ENCODE peak calls at places on chromosomes 5 and 9, in four cellular contexts. L is HepG2, N is K562, Z is H1. H is an unnamed sample.

GRCh38 chr9:133576591-133577462 is 32.4 kb downstream of the FAM163B start:
- DNase-seq in L (no peak), N (no peak), Z (no peak), H (no peak)

GRCh38 chr9:13628526-13628925 is 349.0 kb upstream of the MPDZ start:
- DNase-seq in L (no peak), N (no peak), Z (no peak), H (no peak)

GRCh38 chr5:126339215-126339805 is 83.9 kb upstream of the GRAMD2B start:
- DNase-seq in L (peak; percentile 61), N (peak; percentile 38), Z (no peak), H (peak; percentile 65)

GRCh38 chr9:530681-531080 is 310.8 kb upstream of the DMRT1 start:
- DNase-seq in L (no peak), N (no peak), Z (no peak), H (no peak)

GRCh38 chr5:87241555-87241954 is 26.1 kb upstream of the RASA1 start:
- DNase-seq in L (no peak), N (no peak), Z (no peak), H (no peak)

GRCh38 chr5:9222054-9222738 is 323.7 kb downstream of the SEMA5A start:
- DNase-seq in L (no peak), N (no peak), Z (peak; percentile 53), H (no peak)

GRCh38 chr5:171646338-171647042 is 139.1 kb upstream of the SMIM23 start:
- DNase-seq in L (no peak), N (no peak), Z (no peak), H (no peak)

GRCh38 chr9:77475641-77476473 is 172.3 kb downstream of the GNA14 start:
- DNase-seq in L (no peak), N (no peak), Z (no peak), H (peak; percentile 33)

GRCh38 chr9:5509573-5509972 is 758 bp upstream of the PDCD1LG2 start:
- DNase-seq in L (no peak), N (no peak), Z (no peak), H (peak; percentile 91)

DNA sequence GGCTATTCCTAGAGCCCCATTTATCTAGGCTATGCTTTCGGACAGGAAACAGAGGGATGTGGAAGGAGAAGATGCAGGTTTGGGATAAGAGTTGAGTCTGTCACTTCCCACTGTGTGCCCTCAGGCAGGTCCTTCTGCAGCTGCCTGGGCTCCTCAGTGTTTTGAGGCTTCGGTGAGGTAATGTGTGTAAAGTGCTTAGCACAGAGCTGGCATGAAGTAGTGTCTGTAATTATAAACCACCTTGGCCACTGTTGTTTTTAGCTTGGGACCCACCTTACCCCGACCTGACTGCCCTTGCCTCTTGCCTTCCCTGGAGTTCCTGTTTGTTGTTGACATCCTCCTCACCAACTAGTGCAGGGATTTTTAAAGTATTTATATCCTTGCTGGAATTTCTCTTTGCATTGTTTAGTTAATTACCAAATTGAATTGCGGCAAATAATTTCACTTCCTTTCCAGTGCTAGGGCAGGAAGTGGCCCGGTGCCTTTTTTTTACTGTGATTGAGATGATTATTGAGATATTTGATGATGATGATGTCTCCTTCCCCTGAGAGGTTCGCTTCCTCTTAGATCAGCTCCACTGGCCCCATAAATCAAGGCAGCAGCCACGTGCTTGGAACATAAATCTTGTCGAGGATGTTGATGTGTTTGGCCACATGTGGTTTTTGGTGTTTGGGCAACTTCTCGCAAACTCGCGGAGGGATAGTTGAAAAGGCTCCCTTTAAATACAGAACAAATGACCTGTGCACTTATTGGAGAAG is 38.2 kb upstream of the DAB2IP start:
- DNase-seq in L (no peak), N (no peak), Z (no peak), H (peak; percentile 21)
- TF ChIP-seq EZH2 in L (no peak), N (no peak), Z (no peak), H (no peak)

DNA sequence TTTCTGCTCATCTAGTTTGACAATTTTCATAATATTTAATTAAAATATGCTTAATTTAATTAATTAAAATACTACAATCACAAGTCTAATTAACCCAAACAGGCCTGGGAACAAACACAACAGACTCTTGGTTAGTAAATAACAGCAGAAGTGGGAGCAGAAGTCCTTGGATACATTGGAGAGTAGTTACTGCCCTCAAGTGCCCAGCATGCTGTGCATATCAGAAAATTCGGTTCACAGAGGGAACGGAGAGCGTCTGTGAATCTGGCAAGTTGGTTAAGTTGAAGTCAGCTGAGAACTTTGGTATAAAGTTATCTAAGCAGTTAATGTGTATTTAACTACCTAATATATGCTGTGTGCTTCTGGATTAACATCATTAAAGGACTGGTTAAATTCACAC is 87.0 kb upstream of the ATG10 start:
- DNase-seq in L (no peak), N (no peak), Z (no peak), H (no peak)
- TF ChIP-seq JUN in L (no peak), N (no peak), Z (no peak), H (no peak)

GRCh38 chr5:125298258-125298657 is 551.8 kb upstream of the ZNF608 start:
- DNase-seq in L (no peak), N (no peak), Z (no peak), H (no peak)

GRCh38 chr5:125293223-125293622 is 546.8 kb upstream of the ZNF608 start:
- DNase-seq in L (no peak), N (no peak), Z (no peak), H (no peak)

GRCh38 chr5:125294844-125295243 is 548.4 kb upstream of the ZNF608 start:
- DNase-seq in L (no peak), N (no peak), Z (no peak), H (no peak)

GRCh38 chr5:125298711-125299379 is 552.4 kb upstream of the ZNF608 start:
- DNase-seq in L (no peak), N (no peak), Z (no peak), H (no peak)

GRCh38 chr5:125295405-125295872 is 549.0 kb upstream of the ZNF608 start:
- DNase-seq in L (no peak), N (no peak), Z (no peak), H (peak; percentile 56)
- TF ChIP-seq MAX in L (no peak), N (no peak), Z (no peak), H (no peak)

GRCh38 chr9:21994996-21995651 is 533 bp downstream of the CDKN2B-AS1 start:
- DNase-seq in L (no peak), N (no peak), Z (peak; percentile 86), H (peak; percentile 69)

GRCh38 chr9:21997480-21997879 is 2.9 kb downstream of the CDKN2B-AS1 start:
- DNase-seq in L (no peak), N (no peak), Z (no peak), H (no peak)

GRCh38 chr9:21996858-21997257 is 2.3 kb downstream of the CDKN2B-AS1 start:
- DNase-seq in L (no peak), N (no peak), Z (no peak), H (no peak)

GRCh38 chr9:21995652-21996275 is 1.2 kb downstream of the CDKN2B-AS1 start:
- DNase-seq in L (no peak), N (no peak), Z (peak; percentile 80), H (peak; percentile 64)

DNA sequence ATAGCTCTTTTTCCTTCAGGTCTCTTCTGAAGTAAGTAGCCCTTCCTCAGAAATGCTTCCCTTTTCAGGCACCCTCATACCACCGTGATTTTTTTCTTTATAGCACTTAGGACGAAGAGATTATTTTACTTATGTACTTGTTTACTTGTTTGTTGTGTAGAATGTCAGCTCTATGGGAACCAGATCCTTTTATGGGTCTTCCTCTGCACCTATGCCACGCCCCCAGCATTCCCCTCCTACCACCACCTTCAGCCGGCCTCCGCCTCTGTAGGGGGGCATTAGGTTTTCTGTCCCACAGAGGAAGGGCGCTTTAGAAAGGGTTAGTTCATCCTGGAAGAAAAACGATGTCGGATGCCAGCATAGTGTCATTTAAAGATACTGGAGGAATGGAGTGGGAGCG is 1.8 kb downstream of the CDKN2B-AS1 start:
- DNase-seq in L (no peak), N (no peak), Z (no peak), H (no peak)
- TF ChIP-seq EZH2 in L (no peak), N (no peak), Z (no peak), H (no peak)

DNA sequence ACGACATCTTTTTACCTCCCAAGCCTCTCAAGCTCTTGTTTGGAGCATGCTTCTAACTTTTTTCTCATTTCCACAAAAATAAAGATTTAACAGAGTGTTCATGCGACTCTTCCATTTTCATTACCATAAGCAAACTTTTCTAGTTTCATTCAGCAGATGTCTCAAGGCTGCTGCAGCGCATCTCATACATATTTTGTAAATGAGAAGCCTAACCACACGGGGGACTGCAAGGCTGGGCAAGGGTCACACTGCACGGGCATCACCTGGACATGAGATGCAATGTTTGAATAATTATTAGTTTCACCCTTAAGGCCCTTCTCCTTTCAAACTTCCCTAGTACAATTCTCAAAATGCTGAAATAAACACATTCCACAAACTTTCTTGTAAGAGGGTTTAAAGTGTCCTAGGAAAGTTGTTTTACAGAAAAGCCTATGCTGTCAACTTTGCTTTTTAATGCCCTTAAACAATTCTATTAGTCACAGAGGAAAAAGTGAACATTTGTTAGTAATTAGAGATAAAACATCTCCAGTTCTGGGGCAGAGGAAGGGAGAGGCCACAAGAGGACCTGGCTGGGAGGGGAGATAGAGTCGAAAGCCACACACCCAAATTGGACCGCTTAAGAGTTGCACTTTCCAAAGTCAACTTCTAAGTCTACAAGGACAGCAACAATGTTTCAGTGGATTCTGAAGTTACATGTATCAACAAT is 1.3 kb downstream of the DENND1A start:
- DNase-seq in L (no peak), N (peak; percentile 54), Z (no peak), H (peak; percentile 17)
- TF ChIP-seq JUN in L (no peak), N (no peak), Z (no peak), H (no peak)

H was measured in endothelial cell of umbilical vein.